ENCODE peak calls at places on chromosomes 6 and 20, in six cellular contexts. V is cardiac fibroblast, I is B cell, H is tibial artery, J is lower leg skin, C is fibroblast of pulmonary artery. K is an unnamed sample.

GRCh38 chr6:170082531-170083187 is 208.2 kb downstream of the DLL1 start:
- DNase-seq in V (no peak), I (no peak), H (no peak), J (peak; percentile 75), C (no peak), K (no peak)

GRCh38 chr20:12913781-12914443 is 94.9 kb upstream of the SPTLC3 start:
- DNase-seq in V (no peak), I (no peak), H (no peak), J (no peak), C (no peak), K (no peak)

GRCh38 chr6:138765896-138766487 is 7.6 kb upstream of the CCDC28A start:
- DNase-seq in V (peak; percentile 66), I (peak; percentile 43), H (no peak), J (no peak), C (peak; percentile 72), K (no peak)

GRCh38 chr6:121590438-121590837 is 155.0 kb downstream of the GJA1 start:
- DNase-seq in V (peak; percentile 80), I (no peak), H (no peak), J (no peak), C (peak; percentile 91), K (no peak)

GRCh38 chr6:40894962-40895799 is 143.8 kb downstream of the UNC5CL start:
- DNase-seq in V (peak; percentile 56), I (no peak), H (peak; percentile 27), J (peak; percentile 76), C (peak; percentile 62), K (no peak)

GRCh38 chr6:108564178-108564577 is 3.5 kb downstream of the FOXO3 start:
- DNase-seq in V (peak; percentile 73), I (no peak), H (no peak), J (no peak), C (peak; percentile 79), K (no peak)

GRCh38 chr20:46200582-46201570 is 82.8 kb downstream of the CD40 start:
- DNase-seq in V (peak; percentile 16), I (no peak), H (no peak), J (no peak), C (peak; percentile 3), K (no peak)

GRCh38 chr6:45155341-45155894 is 172.7 kb upstream of the RUNX2 start:
- DNase-seq in V (no peak), I (no peak), H (no peak), J (no peak), C (no peak), K (no peak)

GRCh38 chr20:62480318-62480717 is 4.5 kb upstream of the GATA5 start:
- DNase-seq in V (peak; percentile 20), I (no peak), H (no peak), J (no peak), C (peak; percentile 33), K (no peak)

GRCh38 chr6:151098166-151098565 is 141.6 kb upstream of the AKAP12 start:
- DNase-seq in V (peak; percentile 26), I (no peak), H (peak; percentile 32), J (no peak), C (no peak), K (no peak)

GRCh38 chr20:61503106-61503505 is 251.0 kb downstream of the CDH4 start:
- DNase-seq in V (no peak), I (no peak), H (no peak), J (no peak), C (no peak), K (no peak)

GRCh38 chr6:93294879-93295278 is 124.5 kb downstream of the EPHA7 start:
- DNase-seq in V (no peak), I (no peak), H (no peak), J (no peak), C (no peak), K (no peak)

GRCh38 chr20:4256886-4257285 is 241.5 kb upstream of the RNF24 start:
- DNase-seq in V (no peak), I (no peak), H (no peak), J (no peak), C (no peak), K (no peak)

GRCh38 chr6:71238351-71238750 is 50.3 kb upstream of the OGFRL1 start:
- DNase-seq in V (peak; percentile 40), I (no peak), H (no peak), J (no peak), C (peak; percentile 54), K (no peak)

GRCh38 chr6:163568275-163568674 is 153.8 kb downstream of the QKI start:
- DNase-seq in V (no peak), I (no peak), H (no peak), J (no peak), C (no peak), K (no peak)

GRCh38 chr6:70686548-70687133 is 19.0 kb downstream of the SMAP1 start:
- DNase-seq in V (peak; percentile 59), I (peak; percentile 49), H (no peak), J (no peak), C (peak; percentile 69), K (no peak)

GRCh38 chr6:109491207-109491938 is 8.4 kb upstream of the ZBTB24 start:
- DNase-seq in V (no peak), I (no peak), H (no peak), J (no peak), C (no peak), K (no peak)

GRCh38 chr20:3815703-3816315 is 4.5 kb upstream of the AP5S1 start:
- DNase-seq in V (no peak), I (no peak), H (no peak), J (no peak), C (no peak), K (no peak)

GRCh38 chr6:158786645-158787304 is 32.4 kb downstream of the EZR start:
- DNase-seq in V (no peak), I (no peak), H (no peak), J (peak; percentile 42), C (no peak), K (no peak)

GRCh38 chr6:110328231-110328630 is 29.9 kb downstream of the METTL24 start:
- DNase-seq in V (peak; percentile 60), I (no peak), H (no peak), J (no peak), C (peak; percentile 50), K (no peak)

GRCh38 chr20:15846446-15846845 is 726.8 kb downstream of the KIF16B start:
- DNase-seq in V (no peak), I (no peak), H (no peak), J (no peak), C (no peak), K (no peak)

GRCh38 chr6:137880633-137881521 is 13.8 kb downstream of the TNFAIP3 start:
- DNase-seq in V (no peak), I (no peak), H (no peak), J (no peak), C (no peak), K (no peak)

GRCh38 chr6:28303570-28303969 is 22.2 kb downstream of the PGBD1 start:
- DNase-seq in V (no peak), I (no peak), H (no peak), J (no peak), C (no peak), K (no peak)

GRCh38 chr6:82619573-82619972 is 256.0 kb downstream of the TPBG start:
- DNase-seq in V (no peak), I (no peak), H (no peak), J (no peak), C (no peak), K (no peak)

GRCh38 chr6:37276916-37277509 is 19.1 kb upstream of the TMEM217 start:
- DNase-seq in V (no peak), I (peak; percentile 17), H (no peak), J (no peak), C (no peak), K (no peak)

GRCh38 chr6:140850438-140850837 is 1282.3 kb upstream of the GJE1 start:
- DNase-seq in V (peak; percentile 47), I (no peak), H (no peak), J (no peak), C (peak; percentile 55), K (no peak)

GRCh38 chr6:111540971-111541719 is 58.1 kb upstream of the REV3L start:
- DNase-seq in V (peak; percentile 67), I (no peak), H (no peak), J (no peak), C (peak; percentile 59), K (no peak)

DNA sequence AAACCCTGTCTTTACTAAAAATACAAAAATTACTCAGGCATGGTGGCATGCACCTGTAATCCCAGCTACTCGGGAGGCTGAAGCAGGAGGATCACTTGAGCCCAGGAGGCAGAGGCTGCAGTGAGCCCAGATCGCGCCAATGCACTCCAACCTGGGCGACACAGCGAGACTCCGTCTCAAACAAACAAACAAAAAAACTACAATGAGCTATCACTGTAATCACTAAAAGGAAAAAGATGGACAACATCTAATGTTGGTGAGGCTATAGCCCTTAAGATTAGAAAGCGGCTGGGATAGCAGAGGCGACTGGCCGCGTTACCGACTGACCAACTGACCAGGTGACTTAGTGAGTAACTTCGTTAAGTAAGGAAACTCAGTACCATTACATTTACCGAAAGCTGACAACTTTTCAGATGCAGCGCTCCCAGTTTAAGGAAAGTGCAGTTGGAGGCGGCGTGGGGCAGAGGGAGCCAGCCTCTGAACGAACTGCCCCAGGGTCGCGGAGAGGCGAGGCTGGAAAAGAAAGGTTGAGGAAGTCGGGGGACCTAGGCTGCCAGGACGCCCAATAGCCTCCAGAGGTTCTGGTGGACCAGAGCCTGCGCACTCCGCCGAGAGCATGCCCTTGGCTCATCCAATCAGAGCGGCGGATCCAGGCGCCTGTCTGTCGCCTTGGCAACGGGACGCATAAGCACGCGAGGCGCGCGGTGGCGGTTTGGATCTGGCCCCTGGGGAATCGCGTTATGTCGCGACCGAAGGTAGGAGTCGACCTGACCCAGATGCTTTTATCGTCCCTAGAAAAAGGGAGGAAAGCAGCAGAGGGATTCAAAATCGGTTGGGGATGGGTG is 8.9 kb downstream of the TTLL9 start:
- DNase-seq in V (peak; percentile 97), I (peak; percentile 92), H (peak; percentile 96), J (peak; percentile 98), C (peak; percentile 96), K (peak; percentile 58)
- TF ChIP-seq CTCF in V (no peak), I (no peak), H (peak; percentile 19), J (no peak), C (no peak), K (no peak)

GRCh38 chr6:53294611-53295010 is 54.1 kb downstream of the ELOVL5 start:
- DNase-seq in V (no peak), I (no peak), H (no peak), J (no peak), C (no peak), K (no peak)

GRCh38 chr6:53287336-53288225 is 61.2 kb downstream of the ELOVL5 start:
- DNase-seq in V (peak; percentile 62), I (no peak), H (peak; percentile 38), J (no peak), C (peak; percentile 62), K (no peak)

GRCh38 chr6:53293691-53294090 is 55.1 kb downstream of the ELOVL5 start:
- DNase-seq in V (no peak), I (no peak), H (no peak), J (no peak), C (no peak), K (no peak)

GRCh38 chr6:53294095-53294494 is 54.7 kb downstream of the ELOVL5 start:
- DNase-seq in V (no peak), I (peak; percentile 47), H (no peak), J (no peak), C (peak; percentile 48), K (no peak)

GRCh38 chr6:53290547-53291510 is 57.9 kb downstream of the ELOVL5 start:
- DNase-seq in V (no peak), I (peak; percentile 40), H (no peak), J (no peak), C (no peak), K (no peak)
- TF ChIP-seq CTCF in V (peak; percentile 9), I (no peak), H (no peak), J (no peak), C (peak; percentile 30), K (no peak)

GRCh38 chr20:503048-503737 is 40.4 kb downstream of the CSNK2A1 start:
- DNase-seq in V (no peak), I (no peak), H (no peak), J (no peak), C (no peak), K (no peak)
- TF ChIP-seq CTCF in V (no peak), I (no peak), H (no peak), J (no peak), C (no peak), K (no peak)

GRCh38 chr6:99458319-99458718 is 33.2 kb upstream of the PNISR start:
- DNase-seq in V (peak; percentile 31), I (peak; percentile 7), H (no peak), J (no peak), C (peak; percentile 51), K (no peak)
- TF ChIP-seq CTCF in V (peak; percentile 44), I (no peak), H (no peak), J (no peak), C (peak; percentile 42), K (no peak)

K was measured in natural killer cell.